ENCODE peak calls at places on chromosomes 2 and 18, in seven cellular contexts. Q is fibroblast of lung, W is SW480, S is neuronal stem cell, Y is type B pancreatic cell, N is endothelial cell, T is H9. O is an unnamed sample.

GRCh38 chr2:34787341-34787740 is 1188.2 kb upstream of the FAM98A start:
- DNase-seq in Q (no peak), N (no peak), Y (no peak), T (no peak), S (no peak), W (no peak), O (no peak)

GRCh38 chr2:235510305-235510704 is 16.5 kb downstream of the AGAP1 start:
- DNase-seq in N (no peak), Y (no peak), W (no peak), Q (no peak), S (no peak), T (no peak), O (no peak)

GRCh38 chr2:32958836-32959235 is 12.1 kb downstream of the LTBP1 start:
- DNase-seq in W (no peak), Y (no peak), Q (peak; percentile 6), T (no peak), N (no peak), S (no peak), O (no peak)

GRCh38 chr18:59871711-59872362 is 28.0 kb upstream of the PMAIP1 start:
- DNase-seq in N (no peak), W (no peak), Q (no peak), S (no peak), T (peak; percentile 67), Y (no peak), O (no peak)

GRCh38 chr18:63477972-63478371 is 1.2 kb downstream of the SERPINB5 start:
- DNase-seq in W (no peak), S (no peak), Y (no peak), N (no peak), Q (no peak), T (no peak), O (no peak)

GRCh38 chr2:237536083-237536415 is 30.3 kb upstream of the PRLH start:
- DNase-seq in S (no peak), Q (no peak), W (no peak), T (no peak), Y (no peak), N (no peak), O (no peak)

GRCh38 chr2:99448556-99448955 is 41.3 kb downstream of the REV1 start:
- DNase-seq in Q (peak; percentile 77), N (no peak), S (no peak), W (peak; percentile 17), T (no peak), Y (no peak), O (no peak)

GRCh38 chr2:98478088-98478551 is 33.5 kb downstream of the INPP4A start:
- DNase-seq in T (no peak), W (no peak), S (no peak), N (no peak), Q (no peak), Y (no peak), O (no peak)

GRCh38 chr2:229282758-229283546 is 11.9 kb upstream of the PID1 start:
- DNase-seq in W (no peak), T (no peak), Q (peak; percentile 92), N (no peak), Y (no peak), S (no peak), O (no peak)

O was measured in brain pericyte.